ENCODE peak calls at places on chromosomes 16 and 17, in five cellular contexts. N, I, V, S and J are unnamed samples.

GRCh38 chr16:75011634-75012307 is 12.9 kb downstream of the ZNRF1 start:
- DNase-seq in N (peak; percentile 63), I (no peak), V (peak; percentile 92), S (no peak), J (no peak)

GRCh38 chr17:3197219-3197618 is at the start of gene OR1A2:
- DNase-seq in N (no peak), I (no peak), V (no peak), S (no peak), J (no peak)

GRCh38 chr17:50346313-50347086 is 574 bp downstream of the XYLT2 start:
- DNase-seq in N (peak; percentile 63), I (peak; percentile 67), V (no peak), S (peak; percentile 83), J (peak; percentile 60)

GRCh38 chr16:64751906-64752305 is 370.0 kb downstream of the CDH11 start:
- DNase-seq in N (no peak), I (no peak), V (no peak), S (no peak), J (no peak)

GRCh38 chr17:55743103-55743679 is 7.7 kb upstream of the PCTP start:
- DNase-seq in N (peak; percentile 78), I (no peak), V (no peak), S (no peak), J (no peak)

GRCh38 chr17:34365340-34365739 is 2.3 kb upstream of the CCL1 start:
- DNase-seq in N (no peak), I (no peak), V (no peak), S (no peak), J (no peak)

GRCh38 chr16:84916850-84917249 is 94.5 kb downstream of the ZDHHC7 start:
- DNase-seq in N (no peak), I (no peak), V (no peak), S (no peak), J (no peak)

GRCh38 chr17:2397247-2398171 is 3.4 kb downstream of the MNT start:
- DNase-seq in N (no peak), I (no peak), V (no peak), S (no peak), J (no peak)

GRCh38 chr17:5715478-5715877 is 131.2 kb upstream of the NLRP1 start:
- DNase-seq in N (no peak), I (no peak), V (no peak), S (no peak), J (no peak)

GRCh38 chr17:75468311-75468754 is 11.9 kb downstream of the TMEM94 start:
- DNase-seq in N (no peak), I (no peak), V (no peak), S (no peak), J (no peak)

GRCh38 chr17:34717092-34717491 is 137.7 kb downstream of the TMEM132E start:
- DNase-seq in N (no peak), I (no peak), V (no peak), S (no peak), J (no peak)

GRCh38 chr17:78125976-78126894 is 2.3 kb downstream of the TMC6 start:
- DNase-seq in N (no peak), I (no peak), V (no peak), S (no peak), J (no peak)

GRCh38 chr16:81831722-81832126 is 52.6 kb downstream of the PLCG2 start:
- DNase-seq in N (peak; percentile 24), I (peak; percentile 53), V (peak; percentile 82), S (no peak), J (peak; percentile 68)

GRCh38 chr16:84406006-84406963 is 37.9 kb downstream of the ATP2C2 start:
- DNase-seq in N (no peak), I (no peak), V (no peak), S (no peak), J (no peak)

GRCh38 chr16:3959148-3959547 is 78.6 kb upstream of the CREBBP start:
- DNase-seq in N (no peak), I (no peak), V (no peak), S (no peak), J (no peak)

GRCh38 chr17:27407916-27408846 is 48.1 kb upstream of the KSR1 start:
- DNase-seq in N (no peak), I (no peak), V (no peak), S (no peak), J (no peak)

GRCh38 chr16:3157229-3158013 is 22.6 kb downstream of the ZNF213 start:
- DNase-seq in N (peak; percentile 94), I (no peak), V (no peak), S (peak; percentile 98), J (no peak)

GRCh38 chr17:47697948-47698711 is 4.2 kb downstream of the TBKBP1 start:
- DNase-seq in N (no peak), I (no peak), V (no peak), S (no peak), J (no peak)

GRCh38 chr16:23509441-23509754 is 896 bp downstream of the GGA2 start:
- DNase-seq in N (no peak), I (no peak), V (no peak), S (no peak), J (no peak)

GRCh38 chr16:14086477-14086876 is 15.4 kb downstream of the MRTFB start:
- DNase-seq in N (no peak), I (no peak), V (no peak), S (no peak), J (no peak)

GRCh38 chr16:14420721-14421488 is 209.2 kb downstream of the PARN start:
- DNase-seq in N (peak; percentile 33), I (no peak), V (no peak), S (no peak), J (no peak)

GRCh38 chr17:63817736-63818385 is 9.4 kb upstream of the PSMC5 start:
- DNase-seq in N (no peak), I (no peak), V (no peak), S (no peak), J (no peak)

GRCh38 chr17:63820963-63821561 is 6.2 kb upstream of the PSMC5 start:
- DNase-seq in N (no peak), I (no peak), V (no peak), S (no peak), J (no peak)

GRCh38 chr17:63821809-63822208 is 5.4 kb upstream of the PSMC5 start:
- DNase-seq in N (no peak), I (no peak), V (no peak), S (no peak), J (no peak)

GRCh38 chr17:63819131-63819530 is 8.1 kb upstream of the PSMC5 start:
- DNase-seq in N (no peak), I (no peak), V (no peak), S (no peak), J (no peak)

DNA sequence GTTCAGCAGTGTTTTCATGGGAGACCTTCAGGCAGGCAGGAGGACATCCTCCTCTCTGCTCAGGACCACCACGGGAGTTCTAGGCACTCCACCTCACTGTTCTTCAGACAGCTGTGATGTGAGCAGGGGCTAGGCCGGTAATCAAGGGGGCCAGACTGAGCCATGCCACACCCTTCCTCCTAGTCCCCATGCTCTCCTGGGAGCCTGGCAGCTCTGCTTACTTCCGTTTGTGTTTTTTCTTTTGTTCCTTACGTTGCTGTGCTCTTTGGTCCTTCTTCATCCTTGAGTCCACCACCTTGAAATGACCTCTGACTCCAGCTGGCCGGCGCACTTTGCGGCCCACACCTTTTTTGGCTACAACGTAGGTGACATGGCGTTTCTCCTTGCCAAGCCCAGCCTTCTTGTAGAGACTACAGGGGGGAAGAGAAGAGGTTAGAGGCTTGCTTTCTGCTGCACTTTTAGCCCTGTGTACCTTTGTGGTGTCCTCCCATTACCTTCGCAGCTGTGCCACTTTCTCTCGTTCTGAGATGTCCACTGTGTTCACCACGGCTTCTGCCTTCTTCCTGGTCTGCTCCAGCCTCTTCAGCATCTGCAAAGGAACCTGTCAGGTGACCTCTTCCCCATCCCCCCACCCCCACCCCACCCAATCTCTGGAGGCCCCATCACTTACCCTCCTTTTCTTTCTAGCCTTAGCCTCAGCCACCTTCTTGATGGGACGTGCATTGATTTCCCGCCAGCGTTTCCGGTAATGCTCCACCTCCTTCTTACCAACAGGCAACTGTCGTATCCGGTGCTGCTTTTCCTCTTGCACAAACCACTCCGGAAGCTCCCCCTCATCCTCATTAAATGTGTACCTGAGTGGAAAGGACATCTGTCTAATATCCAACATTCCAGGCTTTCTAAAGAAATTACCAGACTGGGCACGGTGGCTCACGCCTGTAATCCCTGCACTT is 7.4 kb upstream of the PSMC5 start:
- DNase-seq in N (no peak), I (no peak), V (no peak), S (peak; percentile 35), J (no peak)
- TF ChIP-seq POLR2A in N (peak; percentile 68), I (no peak), V (peak; percentile 44), S (peak; percentile 10), J (no peak)

DNA sequence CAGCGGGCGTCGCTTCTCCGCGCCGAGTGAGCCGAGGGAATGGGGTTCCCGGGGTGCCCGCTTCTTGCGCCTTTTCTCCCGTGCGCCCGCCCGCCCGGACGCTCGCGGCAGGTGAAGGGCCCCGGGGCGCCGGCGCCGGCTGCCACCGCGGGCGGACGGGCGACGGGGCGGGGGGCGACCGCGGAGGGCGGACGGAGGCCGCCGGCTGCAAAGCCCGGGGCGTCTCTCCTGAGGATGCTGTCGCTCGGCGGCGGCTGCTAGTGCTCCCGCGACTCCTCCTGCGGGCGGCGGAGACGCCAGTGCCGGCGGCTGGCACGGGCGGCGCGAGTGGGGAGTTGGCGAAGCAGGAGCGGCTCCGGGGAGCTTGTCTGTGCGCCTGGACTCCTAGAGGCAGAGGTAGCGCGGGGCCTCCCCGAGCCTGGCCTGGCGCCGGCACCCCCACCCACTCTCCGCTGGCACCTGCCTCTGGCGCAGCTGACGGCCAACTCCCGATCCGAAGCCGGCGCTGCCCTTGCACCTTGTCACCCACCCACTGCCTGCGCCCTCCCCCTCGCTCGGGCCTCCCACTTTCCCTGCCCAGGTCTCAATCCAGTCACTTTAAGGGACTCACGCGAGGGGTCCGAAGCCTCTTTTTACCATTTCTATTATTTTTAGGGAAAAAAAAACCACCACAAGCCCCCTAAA is at the start of gene FAM20A:
- DNase-seq in N (no peak), I (peak; percentile 31), V (no peak), S (peak; percentile 67), J (no peak)
- TF ChIP-seq TAF1 in N (no peak), I (no peak), V (no peak), S (peak; percentile 41), J (no peak)

GRCh38 chr16:76681296-76681695 is 404.1 kb downstream of the CNTNAP4 start:
- DNase-seq in N (no peak), I (no peak), V (no peak), S (no peak), J (no peak)

GRCh38 chr16:76676356-76676755 is 399.2 kb downstream of the CNTNAP4 start:
- DNase-seq in N (no peak), I (no peak), V (no peak), S (no peak), J (no peak)
- TF ChIP-seq POLR2A in N (no peak), I (no peak), V (no peak), S (no peak), J (no peak)

GRCh38 chr16:66406534-66407368 is 20.3 kb upstream of the BEAN1 start:
- DNase-seq in N (peak; percentile 81), I (peak; percentile 80), V (no peak), S (peak; percentile 97), J (peak; percentile 74)
- TF ChIP-seq TAF1 in N (no peak), I (no peak), V (no peak), S (no peak), J (no peak)

DNA sequence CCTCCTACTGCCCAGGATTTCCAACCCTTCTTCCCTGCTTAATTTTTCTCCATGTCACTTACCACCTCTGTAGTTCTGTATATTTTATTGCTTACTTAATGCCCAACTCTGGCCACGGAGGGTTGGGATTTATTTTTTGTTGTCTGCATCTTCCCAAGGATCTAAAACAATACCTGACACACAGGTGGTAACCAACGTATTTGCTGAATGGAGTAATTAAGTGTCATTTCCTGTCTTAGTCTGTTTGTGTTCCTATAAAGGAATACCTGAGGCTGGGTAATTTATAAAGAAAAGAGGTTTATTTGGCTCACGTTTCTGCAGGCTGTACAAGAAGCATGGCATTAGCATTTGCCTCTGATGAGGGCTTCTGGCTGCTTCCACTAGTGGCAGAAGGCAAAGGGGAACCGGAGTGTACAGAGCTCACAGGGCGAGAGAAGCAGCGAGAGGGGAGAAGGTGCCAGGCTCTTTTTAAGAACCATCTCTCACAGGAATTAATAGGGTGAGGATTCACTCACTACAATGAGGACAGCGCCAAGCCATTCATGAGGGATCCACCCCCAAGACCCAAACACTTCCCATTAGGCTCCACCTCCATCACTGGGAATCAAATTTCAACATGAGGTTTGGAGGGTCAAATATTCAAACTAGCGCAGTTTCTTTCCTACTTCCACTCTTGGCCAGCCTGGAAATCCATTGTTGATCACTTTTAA is 44.8 kb downstream of the ERN1 start:
- DNase-seq in N (peak; percentile 46), I (no peak), V (no peak), S (no peak), J (no peak)
- TF ChIP-seq POLR2A in N (no peak), I (no peak), V (no peak), S (no peak), J (no peak)